ENCODE peak calls at places on chromosomes 16 and 17, in ten cellular contexts. M is stimulated activated CD4-positive, alpha-beta T cell treated with anti-CD3 and anti-CD28 coated beads, Interleukin-15, amount 100 ng/mL, for 1 hour; F is heart right ventricle; I is activated CD8-positive, alpha-beta memory T cell treated with anti-CD3 and anti-CD28 coated beads for 1 hour; K is HEK293T; L is activated CD4-positive, alpha-beta T cell treated with anti-CD3 and anti-CD28 coated beads, Interleukin-2, amount 10 ng/mL, durations not matched to agents 7 days and 5 days; Y is cardiac fibroblast; B is ovary; C is DMS153; U is EH. D is an unnamed sample.

GRCh38 chr17:65914784-65915342 is 277.1 kb downstream of the CEP112 start:
- DNase-seq in M (no peak), F (no peak), I (no peak), K (no peak), L (no peak), Y (no peak), B (no peak), C (no peak), U (no peak), D (no peak)

GRCh38 chr16:1296688-1297412 is 12.6 kb upstream of the UBE2I start:
- DNase-seq in M (no peak), F (no peak), I (no peak), K (no peak), L (no peak), Y (no peak), B (no peak), C (peak), U (peak), D (no peak)

GRCh38 chr17:4509402-4509801 is 10.7 kb downstream of the SPNS2 start:
- DNase-seq in M (no peak), F (no peak), I (no peak), K (no peak), L (peak), Y (no peak), B (no peak), C (no peak), U (no peak), D (no peak)

GRCh38 chr16:80996688-80997138 is 10.0 kb downstream of the CMC2 start:
- DNase-seq in M (no peak), F (no peak), I (no peak), K (no peak), L (no peak), Y (no peak), B (no peak), C (peak), U (peak), D (no peak)

GRCh38 chr17:17823433-17824118 is 13.2 kb downstream of the SREBF1 start:
- DNase-seq in M (peak), F (peak), I (peak), K (peak), L (peak), Y (peak), B (peak), C (peak), U (peak), D (peak)

GRCh38 chr17:57151798-57152197 is 66.8 kb downstream of the AKAP1 start:
- DNase-seq in M (no peak), F (no peak), I (no peak), K (no peak), L (no peak), Y (no peak), B (no peak), C (no peak), U (no peak), D (no peak)

GRCh38 chr16:80085606-80086005 is 455.2 kb upstream of the DYNLRB2 start:
- DNase-seq in M (no peak), F (no peak), I (no peak), K (no peak), L (no peak), Y (no peak), B (no peak), C (no peak), U (no peak), D (no peak)

GRCh38 chr17:59335685-59336084 is 4.2 kb downstream of the YPEL2 start:
- DNase-seq in M (no peak), F (no peak), I (no peak), K (no peak), L (no peak), Y (no peak), B (no peak), C (no peak), U (no peak), D (no peak)

D was measured in AG20443.